ENCODE peak calls at places on chromosomes 7 and 10, in ten cellular contexts. One of them, this sample, is unnamed. For H3K4me1, the result is how much of the 10 kb centered on the place peaks cover.

GRCh38 chr7:34162676-34163075 is 257.3 kb downstream of the BMPER start:
- DNase-seq in stomach: no peak
- DNase-seq in upper lobe of left lung: no peak
- DNase-seq in GM12878: no peak
- DNase-seq in esophagus muscularis mucosa: no peak
- DNase-seq in transverse colon: no peak
- DNase-seq in tibial nerve: no peak
- DNase-seq in HepG2: no peak
- DNase-seq in A549: no peak
- DNase-seq in H1: no peak
- DNase-seq in this sample: no peak

GRCh38 chr10:86944471-86944870 is 12.9 kb downstream of the MMRN2 start:
- DNase-seq in tibial nerve: no peak
- DNase-seq in HepG2: no peak
- DNase-seq in H1: no peak
- DNase-seq in esophagus muscularis mucosa: no peak
- DNase-seq in transverse colon: no peak
- DNase-seq in GM12878: no peak
- DNase-seq in stomach: no peak
- DNase-seq in upper lobe of left lung: no peak
- DNase-seq in A549: no peak
- DNase-seq in this sample: no peak

GRCh38 chr10:5762531-5762930 is 50.7 kb downstream of the GDI2 start:
- DNase-seq in upper lobe of left lung: no peak
- DNase-seq in H1: no peak
- DNase-seq in A549: peak
- DNase-seq in esophagus muscularis mucosa: no peak
- DNase-seq in HepG2: peak
- DNase-seq in transverse colon: no peak
- DNase-seq in GM12878: no peak
- DNase-seq in stomach: no peak
- DNase-seq in tibial nerve: no peak
- DNase-seq in this sample: no peak

GRCh38 chr10:114879541-114880158 is 58.1 kb downstream of the FHIP2A start:
- DNase-seq in upper lobe of left lung: peak
- DNase-seq in tibial nerve: no peak
- DNase-seq in A549: peak
- DNase-seq in HepG2: peak
- DNase-seq in H1: no peak
- DNase-seq in transverse colon: peak
- DNase-seq in stomach: no peak
- DNase-seq in esophagus muscularis mucosa: no peak
- DNase-seq in GM12878: peak
- DNase-seq in this sample: no peak

GRCh38 chr7:79091661-79092060 is 361.8 kb downstream of the MAGI2 start:
- DNase-seq in H1: no peak
- DNase-seq in HepG2: no peak
- DNase-seq in A549: no peak
- DNase-seq in upper lobe of left lung: no peak
- DNase-seq in transverse colon: no peak
- DNase-seq in esophagus muscularis mucosa: no peak
- DNase-seq in tibial nerve: no peak
- DNase-seq in stomach: no peak
- DNase-seq in GM12878: no peak
- DNase-seq in this sample: no peak

GRCh38 chr7:104843198-104843597 is 170.8 kb upstream of the KMT2E start:
- DNase-seq in esophagus muscularis mucosa: no peak
- DNase-seq in upper lobe of left lung: no peak
- DNase-seq in tibial nerve: no peak
- DNase-seq in HepG2: no peak
- DNase-seq in H1: no peak
- DNase-seq in stomach: no peak
- DNase-seq in GM12878: no peak
- DNase-seq in transverse colon: no peak
- DNase-seq in A549: no peak
- DNase-seq in this sample: no peak

GRCh38 chr7:131999193-131999592 is 442.8 kb upstream of the PODXL start:
- DNase-seq in HepG2: no peak
- DNase-seq in GM12878: no peak
- DNase-seq in A549: no peak
- DNase-seq in upper lobe of left lung: no peak
- DNase-seq in transverse colon: no peak
- DNase-seq in H1: no peak
- DNase-seq in tibial nerve: no peak
- DNase-seq in stomach: no peak
- DNase-seq in esophagus muscularis mucosa: no peak
- DNase-seq in this sample: no peak

GRCh38 chr10:58897708-58898107 is 278.7 kb upstream of the PHYHIPL start:
- DNase-seq in esophagus muscularis mucosa: no peak
- DNase-seq in tibial nerve: no peak
- DNase-seq in GM12878: no peak
- DNase-seq in transverse colon: no peak
- DNase-seq in stomach: no peak
- DNase-seq in H1: no peak
- DNase-seq in A549: no peak
- DNase-seq in upper lobe of left lung: no peak
- DNase-seq in HepG2: no peak
- DNase-seq in this sample: no peak

GRCh38 chr10:79250259-79250658 is 97.0 kb upstream of the PPIF start:
- DNase-seq in transverse colon: peak
- DNase-seq in esophagus muscularis mucosa: no peak
- DNase-seq in upper lobe of left lung: peak
- DNase-seq in H1: no peak
- DNase-seq in tibial nerve: no peak
- DNase-seq in A549: no peak
- DNase-seq in HepG2: no peak
- DNase-seq in GM12878: no peak
- DNase-seq in stomach: peak
- DNase-seq in this sample: no peak

GRCh38 chr7:107312418-107312817 is 143.6 kb downstream of the HBP1 start:
- DNase-seq in GM12878: no peak
- DNase-seq in stomach: no peak
- DNase-seq in transverse colon: no peak
- DNase-seq in H1: no peak
- DNase-seq in HepG2: no peak
- DNase-seq in esophagus muscularis mucosa: no peak
- DNase-seq in A549: no peak
- DNase-seq in upper lobe of left lung: no peak
- DNase-seq in tibial nerve: no peak
- DNase-seq in this sample: no peak

GRCh38 chr7:150665882-150666281 is 19.6 kb upstream of the GIMAP2 start:
- DNase-seq in transverse colon: no peak
- DNase-seq in H1: no peak
- DNase-seq in A549: no peak
- DNase-seq in tibial nerve: no peak
- DNase-seq in stomach: no peak
- DNase-seq in HepG2: no peak
- DNase-seq in upper lobe of left lung: no peak
- DNase-seq in esophagus muscularis mucosa: no peak
- DNase-seq in GM12878: no peak
- DNase-seq in this sample: no peak
- H3K4me1 ChIP-seq in transverse colon: under half
- H3K4me1 ChIP-seq in H1: under half
- H3K4me1 ChIP-seq in A549: under half
- H3K4me1 ChIP-seq in tibial nerve: under half
- H3K4me1 ChIP-seq in stomach: under half
- H3K4me1 ChIP-seq in HepG2: under half
- H3K4me1 ChIP-seq in upper lobe of left lung: under half
- H3K4me1 ChIP-seq in esophagus muscularis mucosa: under half
- H3K4me1 ChIP-seq in GM12878: half or more
- H3K4me1 ChIP-seq in this sample: under half

GRCh38 chr7:44103941-44104879 is at the start of gene AEBP1:
- DNase-seq in transverse colon: peak
- DNase-seq in upper lobe of left lung: no peak
- DNase-seq in H1: no peak
- DNase-seq in HepG2: no peak
- DNase-seq in GM12878: no peak
- DNase-seq in stomach: no peak
- DNase-seq in A549: no peak
- DNase-seq in esophagus muscularis mucosa: no peak
- DNase-seq in tibial nerve: no peak
- DNase-seq in this sample: peak

GRCh38 chr7:44106311-44107065 is 2.3 kb downstream of the AEBP1 start:
- DNase-seq in upper lobe of left lung: no peak
- DNase-seq in A549: no peak
- DNase-seq in HepG2: no peak
- DNase-seq in stomach: no peak
- DNase-seq in esophagus muscularis mucosa: no peak
- DNase-seq in GM12878: no peak
- DNase-seq in H1: no peak
- DNase-seq in tibial nerve: no peak
- DNase-seq in transverse colon: no peak
- DNase-seq in this sample: no peak

GRCh38 chr7:44103566-44103940 is 592 bp upstream of the AEBP1 start:
- DNase-seq in tibial nerve: no peak
- DNase-seq in H1: no peak
- DNase-seq in stomach: no peak
- DNase-seq in GM12878: no peak
- DNase-seq in HepG2: no peak
- DNase-seq in upper lobe of left lung: no peak
- DNase-seq in A549: no peak
- DNase-seq in esophagus muscularis mucosa: no peak
- DNase-seq in transverse colon: no peak
- DNase-seq in this sample: no peak

GRCh38 chr7:44105832-44106231 is 1.7 kb downstream of the AEBP1 start:
- DNase-seq in H1: no peak
- DNase-seq in upper lobe of left lung: no peak
- DNase-seq in transverse colon: no peak
- DNase-seq in stomach: no peak
- DNase-seq in GM12878: no peak
- DNase-seq in HepG2: no peak
- DNase-seq in esophagus muscularis mucosa: no peak
- DNase-seq in A549: no peak
- DNase-seq in tibial nerve: no peak
- DNase-seq in this sample: no peak

DNA sequence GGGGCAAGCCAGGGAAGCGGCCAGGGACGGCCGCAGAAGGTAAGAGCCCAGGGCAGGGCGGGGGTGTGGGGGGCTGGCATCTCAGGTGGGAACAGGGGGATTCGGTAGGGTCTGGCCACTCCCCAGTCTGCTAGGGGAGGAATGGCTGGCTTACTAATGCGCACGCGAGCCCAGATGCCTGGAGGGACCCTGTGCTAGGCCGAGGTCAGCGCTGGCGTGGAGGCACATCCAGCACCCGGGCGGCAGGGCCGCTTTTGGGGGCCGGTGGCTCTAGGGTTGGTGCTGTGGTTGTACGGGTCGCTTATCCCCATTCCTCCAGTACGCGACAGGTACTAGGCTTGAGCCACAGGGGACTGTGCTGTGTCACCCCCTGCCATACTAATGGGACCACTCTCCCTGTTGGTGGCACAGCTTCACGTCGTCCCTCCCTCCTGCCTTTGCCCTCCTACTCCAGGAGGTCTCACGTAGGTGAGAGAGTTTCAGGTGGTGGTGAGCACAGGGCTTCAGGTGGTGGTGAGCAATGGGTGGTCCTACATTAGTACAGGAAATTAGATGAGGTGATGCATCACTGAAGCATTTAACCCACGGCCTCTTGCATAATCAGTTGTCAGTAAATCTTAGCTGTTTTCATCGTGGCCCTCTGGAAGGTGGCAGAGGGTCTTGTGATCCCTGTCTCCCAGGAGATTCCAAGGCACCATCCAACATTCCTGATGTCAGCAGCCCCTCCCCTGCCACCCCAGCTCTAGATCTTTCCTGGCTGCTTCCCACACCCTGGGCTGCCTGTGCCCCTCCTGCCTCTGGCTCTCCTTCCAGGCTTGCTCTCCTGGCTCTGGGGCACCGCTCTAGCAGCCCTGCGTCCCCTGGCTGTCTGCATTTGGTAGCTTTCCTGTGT is 981 bp downstream of the AEBP1 start:
- DNase-seq in GM12878: no peak
- DNase-seq in A549: no peak
- DNase-seq in stomach: no peak
- DNase-seq in transverse colon: no peak
- DNase-seq in H1: no peak
- DNase-seq in tibial nerve: no peak
- DNase-seq in upper lobe of left lung: no peak
- DNase-seq in esophagus muscularis mucosa: no peak
- DNase-seq in HepG2: no peak
- DNase-seq in this sample: peak
- TF ChIP-seq EP300 in GM12878: no peak
- TF ChIP-seq EP300 in A549: no peak
- TF ChIP-seq EP300 in stomach: peak
- TF ChIP-seq EP300 in transverse colon: no peak
- TF ChIP-seq EP300 in H1: no peak
- TF ChIP-seq EP300 in tibial nerve: peak
- TF ChIP-seq EP300 in upper lobe of left lung: no peak
- TF ChIP-seq EP300 in esophagus muscularis mucosa: peak
- TF ChIP-seq EP300 in HepG2: no peak
- TF ChIP-seq EP300 in this sample: peak

DNA sequence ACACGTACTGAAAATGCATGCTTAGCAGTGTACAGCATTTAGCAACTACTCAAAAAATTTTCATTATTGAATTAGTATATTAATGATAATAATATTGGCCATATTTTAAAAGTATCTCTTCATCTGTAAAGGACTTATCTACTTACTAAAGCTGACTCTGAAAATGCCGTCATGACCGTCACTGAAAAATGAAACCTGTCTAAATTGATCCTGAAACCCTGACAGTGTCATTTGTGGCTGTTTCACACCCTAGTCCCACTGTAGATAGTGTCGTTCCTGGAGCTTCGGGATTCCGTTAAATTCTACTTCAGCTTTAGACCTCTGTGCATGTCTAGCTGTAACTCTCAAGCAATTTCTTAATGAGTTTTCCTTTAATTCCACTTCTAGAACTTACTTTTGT is 35.8 kb upstream of the EZH2 start:
- DNase-seq in H1: no peak
- DNase-seq in tibial nerve: no peak
- DNase-seq in A549: no peak
- DNase-seq in HepG2: no peak
- DNase-seq in esophagus muscularis mucosa: no peak
- DNase-seq in upper lobe of left lung: no peak
- DNase-seq in GM12878: no peak
- DNase-seq in transverse colon: no peak
- DNase-seq in stomach: no peak
- DNase-seq in this sample: no peak
- H3K4me1 ChIP-seq in H1: under half
- H3K4me1 ChIP-seq in tibial nerve: under half
- H3K4me1 ChIP-seq in A549: under half
- H3K4me1 ChIP-seq in HepG2: under half
- H3K4me1 ChIP-seq in esophagus muscularis mucosa: under half
- H3K4me1 ChIP-seq in upper lobe of left lung: under half
- H3K4me1 ChIP-seq in GM12878: under half
- H3K4me1 ChIP-seq in transverse colon: under half
- H3K4me1 ChIP-seq in stomach: under half
- H3K4me1 ChIP-seq in this sample: under half

DNA sequence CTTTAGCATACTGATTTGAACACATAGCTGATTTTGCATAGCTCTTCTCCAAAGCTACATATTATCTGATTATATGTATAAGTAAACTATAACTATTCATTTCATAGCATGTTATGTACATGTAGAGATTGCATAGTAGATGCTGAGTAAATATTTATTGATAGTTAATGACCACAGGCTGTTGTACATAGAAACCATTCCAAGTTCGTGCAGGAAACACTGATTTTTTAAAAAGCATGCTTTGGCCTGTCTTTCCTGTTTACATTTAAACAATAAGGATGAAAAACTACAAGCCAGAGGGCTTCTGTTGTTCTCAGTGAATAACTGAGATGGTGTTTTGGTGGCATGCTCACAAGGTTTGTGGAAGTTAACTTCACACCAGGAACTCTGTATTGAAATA is 120.1 kb upstream of the SP8 start:
- DNase-seq in GM12878: no peak
- DNase-seq in stomach: no peak
- DNase-seq in transverse colon: no peak
- DNase-seq in A549: no peak
- DNase-seq in upper lobe of left lung: no peak
- DNase-seq in esophagus muscularis mucosa: no peak
- DNase-seq in H1: no peak
- DNase-seq in tibial nerve: no peak
- DNase-seq in HepG2: no peak
- DNase-seq in this sample: no peak
- TF ChIP-seq EP300 in GM12878: no peak
- TF ChIP-seq EP300 in stomach: no peak
- TF ChIP-seq EP300 in transverse colon: no peak
- TF ChIP-seq EP300 in A549: no peak
- TF ChIP-seq EP300 in upper lobe of left lung: no peak
- TF ChIP-seq EP300 in esophagus muscularis mucosa: no peak
- TF ChIP-seq EP300 in H1: no peak
- TF ChIP-seq EP300 in tibial nerve: no peak
- TF ChIP-seq EP300 in HepG2: no peak
- TF ChIP-seq EP300 in this sample: no peak